ENCODE peak calls at places on chromosome 22, in seven cellular contexts. G is CD8-positive, alpha-beta T cell; N is CD4-positive, CD25-positive, alpha-beta regulatory T cell; W is sigmoid colon; C is effector memory CD4-positive, alpha-beta T cell; X is adrenal gland; S is ovary. M is an unnamed sample.

GRCh38 chr22:27238935-27239510 is 562.5 kb downstream of the MN1 start:
- DNase-seq in G (no peak), N (no peak), W (peak; percentile 86), C (no peak), X (peak; percentile 51), S (peak; percentile 96), M (no peak)

GRCh38 chr22:46879083-46879482 is 116.6 kb downstream of the TBC1D22A start:
- DNase-seq in G (no peak), N (no peak), W (no peak), C (no peak), X (no peak), S (no peak), M (no peak)

GRCh38 chr22:46067159-46068111 is 82.9 kb upstream of the PPARA start:
- DNase-seq in G (no peak), N (no peak), W (peak; percentile 69), C (no peak), X (peak; percentile 5), S (peak; percentile 53), M (peak; percentile 15)

GRCh38 chr22:19038164-19038546 is 84.1 kb downstream of the DGCR2 start:
- DNase-seq in G (no peak), N (no peak), W (no peak), C (no peak), X (no peak), S (no peak), M (no peak)

GRCh38 chr22:33883961-33884808 is 36.1 kb downstream of the LARGE1 start:
- DNase-seq in G (no peak), N (no peak), W (no peak), C (no peak), X (peak; percentile 43), S (no peak), M (no peak)

GRCh38 chr22:25492950-25493790 is 71.3 kb upstream of the GRK3 start:
- DNase-seq in G (no peak), N (no peak), W (no peak), C (no peak), X (no peak), S (no peak), M (no peak)

GRCh38 chr22:25013634-25014033 is 61.1 kb downstream of the KIAA1671 start:
- DNase-seq in G (no peak), N (no peak), W (no peak), C (no peak), X (peak; percentile 78), S (no peak), M (peak; percentile 97)

GRCh38 chr22:35540600-35541253 is at the start of gene RASD2:
- DNase-seq in G (peak; percentile 4), N (peak; percentile 35), W (peak; percentile 90), C (peak; percentile 15), X (peak; percentile 34), S (peak; percentile 59), M (peak; percentile 33)

GRCh38 chr22:48748113-48748859 is 1079.4 kb downstream of the BRD1 start:
- DNase-seq in G (no peak), N (no peak), W (peak; percentile 51), C (no peak), X (no peak), S (no peak), M (no peak)

GRCh38 chr22:19876314-19876940 is 21.8 kb upstream of the GNB1L start:
- DNase-seq in G (no peak), N (no peak), W (peak; percentile 45), C (no peak), X (no peak), S (peak; percentile 40), M (no peak)

GRCh38 chr22:35712672-35713071 is 5.0 kb upstream of the APOL5 start:
- DNase-seq in G (no peak), N (no peak), W (no peak), C (no peak), X (no peak), S (no peak), M (no peak)

GRCh38 chr22:35930933-35931332 is 97.7 kb downstream of the RBFOX2 start:
- DNase-seq in G (no peak), N (peak; percentile 17), W (no peak), C (no peak), X (peak; percentile 43), S (no peak), M (peak; percentile 70)

GRCh38 chr22:33447733-33448132 is 389.6 kb upstream of the SYN3 start:
- DNase-seq in G (no peak), N (no peak), W (no peak), C (no peak), X (no peak), S (no peak), M (no peak)

GRCh38 chr22:35450824-35451541 is 51.0 kb downstream of the MCM5 start:
- DNase-seq in G (no peak), N (no peak), W (no peak), C (no peak), X (no peak), S (no peak), M (no peak)

GRCh38 chr22:24355574-24355973 is 71.8 kb upstream of the ADORA2A start:
- DNase-seq in G (no peak), N (no peak), W (no peak), C (no peak), X (no peak), S (no peak), M (no peak)

GRCh38 chr22:20777420-20778177 is 3.7 kb downstream of the SERPIND1 start:
- DNase-seq in G (no peak), N (peak; percentile 12), W (no peak), C (no peak), X (peak; percentile 75), S (no peak), M (peak; percentile 90)

GRCh38 chr22:26553056-26553752 is 36.7 kb downstream of the TPST2 start:
- DNase-seq in G (no peak), N (no peak), W (no peak), C (no peak), X (peak; percentile 33), S (no peak), M (no peak)

GRCh38 chr22:17343766-17344165 is 25.5 kb upstream of the CECR2 start:
- DNase-seq in G (no peak), N (no peak), W (no peak), C (no peak), X (no peak), S (no peak), M (no peak)

GRCh38 chr22:48748860-48749554 is 1078.7 kb downstream of the BRD1 start:
- DNase-seq in G (no peak), N (no peak), W (peak; percentile 42), C (no peak), X (no peak), S (no peak), M (no peak)

GRCh38 chr22:25806579-25806978 is 64.6 kb downstream of the MYO18B start:
- DNase-seq in G (no peak), N (no peak), W (no peak), C (no peak), X (no peak), S (no peak), M (no peak)

GRCh38 chr22:29830585-29830984 is 7.5 kb downstream of the ASCC2 start:
- DNase-seq in G (no peak), N (no peak), W (no peak), C (no peak), X (peak; percentile 86), S (no peak), M (no peak)
- H3K4me1 ChIP-seq in G (no peaks in the 10 kb centered on the region), N (no peaks in the 10 kb centered on the region), W (peaks cover 7% of the 10 kb centered on the region), C (peaks cover 3% of the 10 kb centered on the region), X (peaks cover 34% of the 10 kb centered on the region), S (no peaks in the 10 kb centered on the region), M (no peaks in the 10 kb centered on the region)

GRCh38 chr22:23058063-23058462 is 12.3 kb upstream of the GNAZ start:
- DNase-seq in G (no peak), N (no peak), W (no peak), C (no peak), X (no peak), S (no peak), M (no peak)

GRCh38 chr22:23061471-23062280 is 8.6 kb upstream of the GNAZ start:
- DNase-seq in G (no peak), N (no peak), W (no peak), C (no peak), X (no peak), S (peak; percentile 13), M (no peak)

GRCh38 chr22:23058481-23059336 is 11.6 kb upstream of the GNAZ start:
- DNase-seq in G (no peak), N (no peak), W (no peak), C (no peak), X (no peak), S (peak; percentile 12), M (no peak)

GRCh38 chr22:23062616-23063538 is 7.4 kb upstream of the GNAZ start:
- DNase-seq in G (no peak), N (no peak), W (no peak), C (no peak), X (no peak), S (peak; percentile 10), M (no peak)

GRCh38 chr22:23060612-23061400 is 9.5 kb upstream of the GNAZ start:
- DNase-seq in G (no peak), N (no peak), W (no peak), C (no peak), X (peak; percentile 31), S (peak; percentile 23), M (no peak)
- H3K4me1 ChIP-seq in G (no peaks in the 10 kb centered on the region), N (no peaks in the 10 kb centered on the region), W (no peaks in the 10 kb centered on the region), C (no peaks in the 10 kb centered on the region), X (no peaks in the 10 kb centered on the region), S (no peaks in the 10 kb centered on the region), M (no peaks in the 10 kb centered on the region)

DNA sequence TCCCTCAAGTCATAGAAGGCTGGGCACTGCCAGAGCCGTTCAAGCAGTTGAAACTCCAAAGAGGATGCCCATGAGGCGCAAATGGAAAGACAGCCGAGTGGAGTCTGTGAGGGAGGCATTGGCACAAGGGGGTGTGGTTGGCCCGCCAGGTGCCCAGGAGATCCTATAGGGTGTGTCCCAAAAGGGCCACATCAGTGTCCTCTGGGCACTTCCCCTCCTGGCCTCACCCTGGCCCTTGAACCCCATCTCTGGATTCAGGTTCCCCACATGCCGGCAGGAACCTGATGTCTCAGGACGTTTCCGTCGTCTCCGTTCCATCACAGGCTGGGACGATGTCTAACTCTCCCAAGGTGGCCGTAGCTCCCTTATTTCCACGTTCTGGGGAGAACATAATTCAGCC is 54.3 kb downstream of the SBF1 start:
- DNase-seq in G (no peak), N (no peak), W (no peak), C (no peak), X (no peak), S (no peak), M (no peak)
- H3K4me1 ChIP-seq in G (no peaks in the 10 kb centered on the region), N (no peaks in the 10 kb centered on the region), W (no peaks in the 10 kb centered on the region), C (no peaks in the 10 kb centered on the region), X (no peaks in the 10 kb centered on the region), S (no peaks in the 10 kb centered on the region), M (no peaks in the 10 kb centered on the region)

DNA sequence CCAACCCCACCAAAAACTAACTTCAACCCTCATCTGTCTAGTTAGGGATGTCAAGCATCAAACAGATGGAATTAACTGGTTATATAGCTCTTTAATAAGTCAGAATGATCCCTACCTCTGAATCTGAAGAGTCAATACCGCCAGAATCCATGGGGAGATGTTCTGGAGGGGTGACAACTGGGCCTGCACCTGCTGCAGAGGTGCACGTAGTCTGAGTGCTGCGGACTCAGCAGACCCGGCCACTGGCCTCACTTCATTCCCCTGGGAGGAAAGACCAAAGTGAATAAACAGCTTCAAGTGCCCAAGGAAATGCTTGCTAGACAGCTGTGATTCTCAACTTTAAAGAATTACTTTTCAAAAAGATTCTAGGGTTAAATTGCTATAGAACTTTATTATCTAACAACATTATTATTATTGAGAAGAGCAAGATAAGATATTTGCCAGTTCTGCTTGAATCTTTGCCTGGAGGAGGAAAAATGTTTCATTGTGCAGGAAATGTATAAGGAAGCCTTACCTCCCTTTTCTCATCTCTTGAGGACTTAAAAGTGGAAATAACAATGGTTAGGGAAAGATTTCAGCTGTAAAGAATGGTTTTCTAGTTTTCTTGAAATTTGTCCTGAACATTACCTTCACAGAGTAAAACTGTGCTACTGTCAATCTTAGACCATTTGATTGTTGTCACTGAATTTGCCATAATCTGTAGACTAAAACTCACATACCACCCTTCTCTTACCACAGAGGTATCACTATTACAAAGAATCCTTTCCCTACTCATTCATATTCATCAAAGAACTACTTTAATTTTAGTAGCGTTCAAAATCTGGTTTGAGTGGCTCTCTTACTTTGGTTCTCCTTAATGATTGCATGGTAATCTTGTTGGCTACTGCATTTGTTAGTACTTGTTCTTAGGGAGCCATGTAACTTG is 4.2 kb downstream of the XBP1 start:
- DNase-seq in G (no peak), N (no peak), W (no peak), C (no peak), X (no peak), S (no peak), M (no peak)
- H3K4me1 ChIP-seq in G (peaks cover 52% of the 10 kb centered on the region), N (peaks cover 45% of the 10 kb centered on the region), W (peaks cover 52% of the 10 kb centered on the region), C (peaks cover 44% of the 10 kb centered on the region), X (peaks cover 22% of the 10 kb centered on the region), S (no peaks in the 10 kb centered on the region), M (no peaks in the 10 kb centered on the region)